ENCODE peak calls at places on chromosomes 16 and 17, in seven cellular contexts. K, X, Z, E, P, O and T are unnamed samples.

GRCh38 chr16:9119795-9120194 is 28.4 kb downstream of the HAPSTR1 start:
- DNase-seq in K (no peak), X (peak; percentile 54), Z (peak; percentile 78), E (no peak), P (no peak), O (no peak), T (no peak)

GRCh38 chr17:6534846-6535514 is 21.4 kb downstream of the PITPNM3 start:
- DNase-seq in K (no peak), X (no peak), Z (no peak), E (no peak), P (no peak), O (no peak), T (no peak)

GRCh38 chr16:17305694-17306093 is 165.1 kb downstream of the XYLT1 start:
- DNase-seq in K (no peak), X (no peak), Z (no peak), E (no peak), P (no peak), O (no peak), T (no peak)

GRCh38 chr16:87145181-87146176 is 171.7 kb downstream of the C16orf95 start:
- DNase-seq in K (no peak), X (peak; percentile 96), Z (peak; percentile 95), E (peak; percentile 99), P (no peak), O (peak; percentile 84), T (no peak)

GRCh38 chr17:72125742-72126141 is 4.9 kb downstream of the SOX9 start:
- DNase-seq in K (no peak), X (peak; percentile 63), Z (no peak), E (no peak), P (no peak), O (peak; percentile 67), T (no peak)

GRCh38 chr16:81797443-81797842 is 18.4 kb downstream of the PLCG2 start:
- DNase-seq in K (no peak), X (no peak), Z (no peak), E (no peak), P (no peak), O (no peak), T (no peak)

GRCh38 chr16:4004206-4004605 is 112.0 kb downstream of the ADCY9 start:
- DNase-seq in K (no peak), X (no peak), Z (no peak), E (no peak), P (no peak), O (no peak), T (no peak)

GRCh38 chr17:32160526-32160925 is 18.2 kb downstream of the RHOT1 start:
- DNase-seq in K (no peak), X (no peak), Z (no peak), E (no peak), P (no peak), O (no peak), T (no peak)

GRCh38 chr16:22849517-22849916 is 35.6 kb downstream of the HS3ST2 start:
- DNase-seq in K (no peak), X (no peak), Z (no peak), E (no peak), P (no peak), O (no peak), T (no peak)

GRCh38 chr16:15404792-15405191 is 9.2 kb downstream of the MPV17L start:
- DNase-seq in K (no peak), X (no peak), Z (no peak), E (no peak), P (no peak), O (no peak), T (no peak)

GRCh38 chr16:27402964-27403600 is 1.1 kb downstream of the IL21R start:
- DNase-seq in K (no peak), X (no peak), Z (no peak), E (no peak), P (no peak), O (no peak), T (no peak)

GRCh38 chr16:85327731-85328664 is 215.7 kb upstream of the CIBAR2 start:
- DNase-seq in K (no peak), X (no peak), Z (no peak), E (no peak), P (no peak), O (no peak), T (peak; percentile 45)

GRCh38 chr17:16026895-16027294 is 27.3 kb downstream of the TTC19 start:
- DNase-seq in K (no peak), X (no peak), Z (no peak), E (no peak), P (no peak), O (no peak), T (no peak)

GRCh38 chr17:76459674-76460073 is 6.7 kb upstream of the UBE2O start:
- DNase-seq in K (no peak), X (no peak), Z (no peak), E (no peak), P (no peak), O (no peak), T (no peak)

GRCh38 chr16:89473791-89474414 is 16.5 kb downstream of the ANKRD11 start:
- DNase-seq in K (peak; percentile 71), X (peak; percentile 89), Z (peak; percentile 65), E (no peak), P (no peak), O (no peak), T (peak; percentile 59)

GRCh38 chr17:58253082-58253481 is 14.7 kb downstream of the LPO start:
- DNase-seq in K (no peak), X (no peak), Z (no peak), E (no peak), P (no peak), O (no peak), T (no peak)

GRCh38 chr17:34980353-34980680 is at the start of gene LIG3:
- DNase-seq in K (peak; percentile 74), X (peak; percentile 95), Z (peak; percentile 93), E (peak; percentile 92), P (peak; percentile 43), O (peak; percentile 93), T (peak; percentile 97)

GRCh38 chr17:1107777-1108559 is 71.8 kb downstream of the ABR start:
- DNase-seq in K (no peak), X (peak; percentile 21), Z (no peak), E (no peak), P (no peak), O (no peak), T (no peak)

GRCh38 chr17:8912060-8912981 is 44.8 kb upstream of the PIK3R6 start:
- DNase-seq in K (no peak), X (no peak), Z (no peak), E (no peak), P (no peak), O (no peak), T (no peak)

GRCh38 chr16:84597518-84598390 is 20.1 kb downstream of the COTL1 start:
- DNase-seq in K (no peak), X (no peak), Z (no peak), E (no peak), P (no peak), O (no peak), T (no peak)

GRCh38 chr17:57604771-57605733 is 140.0 kb downstream of the CCDC182 start:
- DNase-seq in K (no peak), X (no peak), Z (no peak), E (no peak), P (peak; percentile 51), O (no peak), T (no peak)

GRCh38 chr16:14409563-14409962 is 220.5 kb downstream of the PARN start:
- DNase-seq in K (no peak), X (peak; percentile 87), Z (peak; percentile 93), E (peak; percentile 34), P (no peak), O (peak; percentile 51), T (no peak)

GRCh38 chr17:50443492-50444051 is 17.6 kb downstream of the ACSF2 start:
- DNase-seq in K (no peak), X (no peak), Z (no peak), E (no peak), P (no peak), O (no peak), T (no peak)

GRCh38 chr17:82849076-82849945 is 9.5 kb upstream of the ZNF750 start:
- DNase-seq in K (no peak), X (no peak), Z (no peak), E (no peak), P (no peak), O (no peak), T (no peak)

GRCh38 chr17:29617481-29618271 is 5.0 kb downstream of the CORO6 start:
- DNase-seq in K (no peak), X (peak; percentile 53), Z (peak; percentile 53), E (no peak), P (peak; percentile 13), O (no peak), T (peak; percentile 91)

GRCh38 chr17:73338050-73338491 is 26.3 kb upstream of the CDC42EP4 start:
- DNase-seq in K (no peak), X (no peak), Z (no peak), E (peak; percentile 75), P (no peak), O (no peak), T (no peak)

GRCh38 chr16:13435873-13436474 is 484.0 kb upstream of the ERCC4 start:
- DNase-seq in K (no peak), X (no peak), Z (no peak), E (no peak), P (no peak), O (no peak), T (no peak)

GRCh38 chr17:74042744-74043486 is 160.6 kb upstream of the RPL38 start:
- DNase-seq in K (no peak), X (peak; percentile 67), Z (no peak), E (peak; percentile 89), P (no peak), O (peak; percentile 98), T (no peak)

GRCh38 chr17:73630531-73630930 is 13.7 kb downstream of the SDK2 start:
- DNase-seq in K (no peak), X (no peak), Z (no peak), E (no peak), P (no peak), O (no peak), T (no peak)

GRCh38 chr17:70535986-70536385 is 366.7 kb downstream of the KCNJ2 start:
- DNase-seq in K (no peak), X (peak; percentile 18), Z (no peak), E (peak; percentile 76), P (no peak), O (no peak), T (no peak)